ENCODE peak calls at places on chromosomes 5 and 9, in ten cellular contexts. T, L, Z, W, S, P, C, K, H and B are unnamed samples.

GRCh38 chr5:141260458-141261237 is 15.5 kb downstream of the PCDHB15 start:
- DNase-seq in C (no peak), P (no peak), K (peak), H (peak), W (no peak), T (no peak), S (no peak), L (no peak), Z (no peak), B (no peak)

GRCh38 chr5:80720181-80720580 is 65.4 kb upstream of the DHFR start:
- DNase-seq in C (no peak), S (no peak), P (no peak), K (no peak), W (no peak), L (no peak), T (no peak), Z (no peak), H (no peak), B (no peak)

GRCh38 chr5:157855404-157855994 is 3.4 kb downstream of the CLINT1 start:
- DNase-seq in Z (peak), P (peak), L (peak), H (peak), C (no peak), W (no peak), K (peak), T (peak), S (no peak), B (peak)

GRCh38 chr5:97629281-97629680 is 446.2 kb upstream of the RIOK2 start:
- DNase-seq in W (no peak), K (peak), L (no peak), T (peak), S (peak), H (peak), Z (peak), P (peak), C (no peak), B (peak)

GRCh38 chr9:133767625-133768024 is 29.5 kb upstream of the SARDH start:
- DNase-seq in P (no peak), S (no peak), L (no peak), C (no peak), T (peak), W (peak), K (no peak), H (no peak), Z (no peak), B (no peak)

GRCh38 chr9:93143830-93144530 is 9.9 kb upstream of the NINJ1 start:
- DNase-seq in L (peak), H (no peak), Z (no peak), S (no peak), P (no peak), C (peak), T (peak), W (no peak), K (no peak), B (no peak)

GRCh38 chr5:73422164-73422563 is 26.4 kb downstream of the FOXD1 start:
- DNase-seq in W (no peak), Z (no peak), L (no peak), K (no peak), C (no peak), P (no peak), H (no peak), S (no peak), T (no peak), B (no peak)

GRCh38 chr5:180155331-180155881 is 53.6 kb downstream of the RASGEF1C start:
- DNase-seq in L (no peak), P (no peak), K (no peak), Z (no peak), W (peak), T (no peak), S (no peak), H (no peak), C (no peak), B (no peak)

DNA sequence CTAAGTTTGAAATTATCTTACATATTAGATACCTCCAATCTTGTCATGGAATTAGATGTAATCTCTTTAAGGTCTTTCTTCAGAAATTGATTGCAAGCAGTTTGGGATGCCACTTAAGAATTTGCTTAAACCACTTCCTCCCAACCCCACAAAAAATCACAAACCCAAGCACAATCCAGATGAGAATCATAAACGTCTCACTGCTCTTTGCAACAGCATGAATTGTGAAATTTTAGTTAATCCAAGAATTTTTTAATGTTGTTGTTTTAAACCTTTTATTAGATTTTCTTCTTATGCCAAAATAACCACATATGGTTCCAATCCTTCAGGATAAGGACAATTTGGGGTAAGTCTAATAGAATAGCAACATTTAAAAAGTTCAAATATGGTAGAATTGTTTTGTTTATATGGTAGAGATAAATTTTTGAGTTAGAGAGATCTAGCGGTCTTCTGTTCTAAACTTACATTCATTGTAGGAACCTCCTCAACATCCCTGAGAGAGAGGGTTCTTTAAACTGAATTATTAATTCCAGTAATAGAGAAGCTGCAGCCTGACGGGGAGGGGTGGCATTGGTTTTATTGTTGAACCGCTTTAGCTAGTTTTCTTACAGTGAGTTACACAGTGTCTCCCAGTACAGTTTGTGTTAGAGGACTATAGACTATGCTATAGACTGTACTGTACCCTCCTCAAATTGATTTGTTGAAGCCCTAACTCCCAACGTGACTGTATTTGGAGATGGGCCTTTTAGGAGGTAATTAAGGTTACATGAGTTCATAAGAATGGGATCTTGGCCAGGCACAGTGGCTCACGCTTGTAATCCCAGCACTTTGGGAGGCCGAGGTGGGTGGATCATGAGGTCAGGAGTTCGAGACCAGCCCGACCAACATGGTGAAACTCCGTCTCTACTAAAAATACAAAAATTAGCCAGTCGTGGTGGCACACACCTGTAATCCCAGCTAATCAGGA is 24.8 kb upstream of the IL6ST start:
- DNase-seq in Z (no peak), S (no peak), P (no peak), K (peak), H (peak), L (no peak), T (no peak), W (no peak), C (no peak), B (no peak)
- H3K27ac ChIP-seq in Z (no peak), S (no peak), P (no peak), K (no peak), H (peak), L (no peak), T (no peak), W (no peak), C (no peak), B (no peak)

DNA sequence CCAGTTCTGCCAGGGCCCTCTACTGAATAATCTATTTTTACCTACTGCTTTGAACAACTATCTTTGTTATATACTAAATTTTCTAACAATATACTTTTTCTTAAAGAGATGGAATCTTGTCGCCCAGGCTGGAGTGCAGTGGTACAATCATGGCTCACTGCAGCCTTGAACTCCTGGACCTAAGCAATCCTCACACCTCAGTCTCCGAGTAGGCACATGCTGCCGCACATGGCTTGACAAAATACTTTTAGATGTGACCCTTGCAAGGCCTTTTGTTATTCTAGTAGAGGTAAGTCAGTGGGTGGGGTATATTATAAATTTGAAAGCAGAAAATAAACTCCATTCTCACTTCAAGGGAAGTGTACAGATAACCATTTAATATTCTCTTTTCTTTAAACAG is 7.9 kb downstream of the GOLM1 start:
- DNase-seq in H (no peak), Z (no peak), T (no peak), K (no peak), C (no peak), L (no peak), W (no peak), S (no peak), P (no peak), B (no peak)
- TF ChIP-seq CTCF in H (no peak), Z (no peak), T (no peak), K (no peak), C (no peak), L (no peak), W (no peak), S (no peak), P (no peak), B (no peak)

GRCh38 chr9:107215381-107215780 is 67.7 kb upstream of the RAD23B start:
- DNase-seq in Z (peak), L (no peak), P (no peak), H (peak), T (no peak), S (no peak), K (no peak), C (no peak), W (no peak), B (no peak)
- H3K27ac ChIP-seq in Z (peak), L (no peak), P (peak), H (no peak), T (no peak), S (no peak), K (no peak), C (no peak), W (no peak), B (no peak)

DNA sequence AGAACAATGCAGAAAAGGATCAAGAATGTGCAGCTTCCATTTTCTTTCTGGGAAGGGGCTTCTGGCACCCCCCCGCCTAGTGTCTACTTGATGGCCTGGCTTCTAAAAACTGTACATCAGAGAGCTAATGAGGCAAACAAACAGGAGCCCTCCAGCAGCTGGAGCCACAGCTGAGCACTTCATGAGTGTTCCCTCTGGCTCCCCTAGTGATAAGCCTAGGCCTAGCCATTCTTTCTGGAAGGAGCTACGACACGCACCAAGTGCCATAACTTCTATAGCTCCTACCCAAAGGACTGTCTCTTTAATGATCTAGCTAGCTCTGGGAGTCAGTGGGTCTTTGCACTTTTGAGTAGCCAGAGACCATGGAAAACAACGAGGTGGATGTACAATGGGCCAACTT is 66.1 kb downstream of the DNAH5 start:
- DNase-seq in P (no peak), W (no peak), S (no peak), L (no peak), Z (no peak), T (no peak), H (no peak), K (no peak), C (no peak), B (no peak)
- TF ChIP-seq CTCF in P (no peak), W (no peak), S (no peak), L (no peak), Z (no peak), T (no peak), H (no peak), K (no peak), C (no peak), B (peak)

GRCh38 chr5:53453898-53454837 is 26.3 kb upstream of the FST start:
- DNase-seq in T (no peak), S (no peak), L (peak), P (no peak), W (no peak), H (no peak), Z (no peak), C (no peak), K (no peak), B (no peak)

GRCh38 chr5:53456366-53456765 is 24.1 kb upstream of the FST start:
- DNase-seq in P (no peak), S (no peak), H (no peak), L (no peak), W (no peak), K (no peak), C (no peak), T (no peak), Z (no peak), B (no peak)
- H3K27ac ChIP-seq in P (no peak), S (no peak), H (no peak), L (no peak), W (no peak), K (no peak), C (no peak), T (no peak), Z (no peak), B (no peak)

GRCh38 chr9:90830051-90830450 is 28.4 kb downstream of the SYK start:
- DNase-seq in C (no peak), T (no peak), S (no peak), L (no peak), K (no peak), W (no peak), P (no peak), Z (no peak), H (no peak), B (no peak)
- TF ChIP-seq CTCF in C (no peak), T (no peak), S (no peak), L (no peak), K (no peak), W (no peak), P (no peak), Z (no peak), H (no peak), B (no peak)

DNA sequence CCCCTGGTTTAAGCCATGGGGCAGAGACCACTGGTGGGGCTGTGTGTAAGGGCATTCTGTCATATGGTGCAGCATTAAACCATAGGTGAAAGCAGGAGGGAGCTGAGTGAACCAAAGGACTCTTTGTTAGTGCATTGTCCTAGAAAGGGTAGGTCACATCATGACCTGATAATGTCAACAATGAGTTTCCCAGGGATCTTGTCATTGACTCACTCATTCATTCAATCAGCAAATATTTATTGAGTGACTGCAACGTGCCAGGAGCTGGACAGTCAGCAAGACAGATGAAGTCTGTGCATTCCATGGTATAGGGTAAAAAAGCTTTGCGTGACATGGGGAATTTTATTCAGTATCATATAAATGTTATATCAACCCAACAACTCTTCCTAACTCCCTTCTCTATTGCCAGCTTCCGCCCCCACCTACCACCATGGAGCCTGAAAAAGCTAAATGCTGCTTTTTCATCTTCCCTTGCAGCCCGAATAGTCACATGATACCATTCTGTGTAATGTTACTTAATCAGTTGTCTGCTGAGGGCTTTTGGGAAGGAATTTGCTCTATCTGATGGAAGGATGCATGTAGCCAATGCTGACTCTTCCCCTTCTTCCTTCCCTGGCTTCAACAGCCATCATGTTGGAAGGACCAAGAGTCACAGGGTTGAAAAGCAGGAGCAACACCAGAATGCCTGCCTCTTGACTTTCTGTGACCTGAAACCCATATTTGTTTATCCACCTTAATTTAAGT is 11.5 kb upstream of the OTULINL start:
- DNase-seq in H (no peak), T (no peak), P (no peak), L (no peak), C (no peak), W (no peak), K (no peak), Z (no peak), S (no peak), B (no peak)
- H3K27ac ChIP-seq in H (no peak), T (no peak), P (no peak), L (no peak), C (no peak), W (no peak), K (no peak), Z (no peak), S (no peak), B (no peak)

GRCh38 chr9:21583628-21584027 is 101.5 kb upstream of the IFNE start:
- DNase-seq in L (no peak), T (no peak), P (no peak), C (no peak), Z (no peak), S (no peak), W (no peak), K (no peak), H (no peak), B (no peak)

GRCh38 chr9:21589344-21590056 is 107.4 kb upstream of the IFNE start:
- DNase-seq in Z (peak), L (no peak), K (no peak), W (no peak), H (no peak), P (no peak), T (no peak), S (no peak), C (no peak), B (no peak)

GRCh38 chr9:21590058-21590996 is 108.2 kb upstream of the IFNE start:
- DNase-seq in Z (no peak), W (no peak), T (no peak), K (no peak), C (no peak), P (no peak), S (no peak), H (peak), L (no peak), B (no peak)

GRCh38 chr9:21584890-21585289 is 102.8 kb upstream of the IFNE start:
- DNase-seq in C (no peak), K (no peak), L (no peak), S (no peak), P (no peak), H (peak), T (no peak), Z (no peak), W (no peak), B (no peak)

DNA sequence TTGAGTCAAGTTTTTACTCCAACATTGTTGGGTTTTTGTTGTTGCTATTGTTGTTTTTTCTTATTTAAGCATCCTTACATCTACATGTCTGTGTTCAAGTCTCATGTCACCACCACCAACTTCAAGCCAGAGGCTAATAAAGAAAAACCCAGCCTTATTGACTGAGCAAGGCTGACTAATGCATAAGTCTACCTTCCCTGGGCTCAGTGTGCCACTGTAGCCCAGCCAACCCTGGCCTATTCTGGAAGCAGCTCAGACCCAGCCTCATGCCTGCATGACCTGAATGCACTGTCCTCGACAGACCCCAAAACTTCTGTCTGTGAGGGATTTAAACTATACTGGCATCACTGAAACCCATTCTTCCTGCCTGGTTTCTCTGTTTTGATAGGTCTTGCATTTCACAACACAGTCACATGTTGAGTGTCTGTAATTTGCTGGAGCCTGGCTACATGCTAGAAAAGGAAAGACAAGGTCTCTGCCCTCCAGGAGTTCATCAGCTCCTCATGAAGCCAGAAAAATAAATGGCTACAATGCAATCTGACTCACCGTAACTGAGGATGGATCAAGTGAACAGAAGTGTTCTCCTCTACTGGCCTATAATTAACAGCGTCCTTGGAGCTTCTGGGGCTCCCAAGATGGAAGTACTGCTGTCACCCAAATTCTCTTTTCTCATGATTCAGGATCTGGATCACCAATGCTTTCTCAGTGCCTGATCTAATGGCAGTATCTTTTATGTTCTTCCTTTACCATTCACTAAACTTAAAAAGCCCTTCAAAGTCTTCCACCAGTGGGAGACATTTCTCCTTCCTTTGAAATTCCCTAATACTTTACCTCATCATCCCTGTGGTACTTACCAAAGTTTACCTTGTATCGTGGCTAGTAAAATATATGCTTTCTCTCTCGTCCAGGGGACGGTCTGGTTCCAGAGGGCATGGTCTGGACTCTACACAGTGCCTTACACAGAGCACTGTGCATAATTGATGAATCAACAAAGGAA is 103.9 kb upstream of the IFNE start:
- DNase-seq in K (peak), P (no peak), C (no peak), H (no peak), W (no peak), T (no peak), Z (no peak), S (no peak), L (no peak), B (no peak)
- TF ChIP-seq CTCF in K (peak), P (no peak), C (no peak), H (peak), W (no peak), T (no peak), Z (no peak), S (no peak), L (no peak), B (peak)

DNA sequence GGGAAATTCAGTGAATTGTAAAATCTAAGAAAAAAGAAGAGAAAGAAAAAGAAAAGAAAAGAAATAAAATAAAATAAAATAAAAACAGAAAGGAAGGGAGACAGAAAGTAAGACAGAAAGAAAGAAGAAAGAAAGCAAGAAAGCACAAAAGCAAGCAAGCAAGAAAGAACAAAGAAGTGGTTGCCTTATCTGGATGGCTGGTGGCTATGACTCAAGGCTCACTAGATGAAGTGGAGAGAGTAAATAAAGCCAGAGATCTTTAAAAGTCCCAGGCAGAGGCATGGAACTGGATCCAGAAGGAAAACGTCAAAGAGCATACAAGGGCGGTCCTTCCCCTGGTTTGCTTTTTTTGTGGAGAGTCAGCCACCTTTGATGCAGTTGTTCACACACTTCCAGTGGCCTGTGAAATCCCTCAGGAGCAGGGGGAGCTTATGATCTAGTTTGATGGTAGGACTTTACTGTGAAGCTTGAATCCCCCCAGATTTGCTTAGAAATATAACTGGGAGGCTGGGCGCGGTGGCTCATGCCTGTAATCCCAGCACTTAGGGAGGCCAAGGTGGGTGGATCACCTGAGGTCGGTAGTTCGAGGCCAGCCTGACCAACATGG is 176.7 kb upstream of the HMHB1 start:
- DNase-seq in L (no peak), P (peak), Z (no peak), K (peak), S (no peak), H (peak), C (no peak), T (no peak), W (no peak), B (no peak)
- H3K27ac ChIP-seq in L (no peak), P (no peak), Z (no peak), K (no peak), S (no peak), H (no peak), C (no peak), T (no peak), W (no peak), B (no peak)

GRCh38 chr5:1007221-1007680 is 1.4 kb upstream of the NKD2 start:
- DNase-seq in T (no peak), S (no peak), W (peak), K (no peak), P (no peak), Z (no peak), L (no peak), H (no peak), C (peak), B (no peak)
- TF ChIP-seq CTCF in T (no peak), S (no peak), W (no peak), K (no peak), P (no peak), Z (peak), L (no peak), H (no peak), C (no peak), B (no peak)